ENCODE peak calls at places on chromosomes 3 and 15, in nine cellular contexts. B is neural crest cell; N is left ventricle myocardium inferior; H is GM19239; S is anterior cingulate cortex; X is stimulated activated CD8-positive, alpha-beta memory T cell treated with anti-CD3 and anti-CD28 coated beads, Interleukin-15, amount 100 ng/mL, for 24 hours; O is adrenal gland; W is Caki2; E is dorsolateral prefrontal cortex. P is an unnamed sample.

GRCh38 chr3:126155280-126155640 is 25.1 kb downstream of the ALDH1L1 start:
- DNase-seq in B (no peak), N (no peak), H (no peak), S (no peak), X (no peak), O (no peak), W (no peak), E (no peak), P (no peak)

GRCh38 chr3:40915346-40915865 is 283.9 kb upstream of the CTNNB1 start:
- DNase-seq in B (no peak), N (no peak), H (no peak), S (no peak), X (no peak), O (no peak), W (no peak), E (no peak), P (no peak)

GRCh38 chr15:66758844-66759243 is 56.8 kb downstream of the SMAD6 start:
- DNase-seq in B (no peak), N (no peak), H (no peak), S (no peak), X (no peak), O (no peak), W (no peak), E (no peak), P (no peak)

GRCh38 chr3:161913786-161914389 is 417.3 kb downstream of the OTOL1 start:
- DNase-seq in B (no peak), N (no peak), H (no peak), S (no peak), X (no peak), O (no peak), W (peak; percentile 80), E (no peak), P (no peak)

GRCh38 chr3:48784426-48785120 is 63.1 kb downstream of the PRKAR2A start:
- DNase-seq in B (no peak), N (no peak), H (no peak), S (no peak), X (no peak), O (no peak), W (no peak), E (no peak), P (no peak)

GRCh38 chr3:41097896-41098496 is 101.3 kb upstream of the CTNNB1 start:
- DNase-seq in B (no peak), N (no peak), H (no peak), S (no peak), X (no peak), O (no peak), W (no peak), E (no peak), P (no peak)

GRCh38 chr15:31308185-31308639 is 18.4 kb upstream of the KLF13 start:
- DNase-seq in B (no peak), N (no peak), H (no peak), S (no peak), X (no peak), O (no peak), W (no peak), E (no peak), P (no peak)

GRCh38 chr3:51673181-51673801 is 2.2 kb downstream of the TEX264 start:
- DNase-seq in B (no peak), N (peak; percentile 3), H (no peak), S (no peak), X (no peak), O (no peak), W (no peak), E (peak; percentile 2), P (no peak)

GRCh38 chr3:74267583-74268184 is 346.8 kb downstream of the CNTN3 start:
- DNase-seq in B (peak; percentile 36), N (no peak), H (peak; percentile 1), S (no peak), X (no peak), O (peak; percentile 40), W (peak; percentile 37), E (no peak), P (no peak)

GRCh38 chr3:155682437-155682836 is 62.4 kb downstream of the PLCH1 start:
- DNase-seq in B (no peak), N (no peak), H (no peak), S (no peak), X (no peak), O (no peak), W (no peak), E (no peak), P (no peak)

GRCh38 chr15:78676424-78677110 is 35.6 kb upstream of the CHRNB4 start:
- DNase-seq in B (no peak), N (no peak), H (no peak), S (no peak), X (no peak), O (no peak), W (no peak), E (no peak), P (no peak)

GRCh38 chr15:100244796-100245495 is 96.8 kb downstream of the ADAMTS17 start:
- DNase-seq in B (no peak), N (no peak), H (no peak), S (no peak), X (no peak), O (peak; percentile 7), W (peak; percentile 8), E (no peak), P (no peak)

GRCh38 chr3:5017953-5018531 is 38.8 kb downstream of the BHLHE40 start:
- DNase-seq in B (no peak), N (peak; percentile 74), H (no peak), S (no peak), X (no peak), O (peak; percentile 32), W (peak; percentile 69), E (no peak), P (no peak)

GRCh38 chr3:2303567-2303966 is 204.9 kb downstream of the CNTN4 start:
- DNase-seq in B (peak; percentile 61), N (no peak), H (no peak), S (no peak), X (no peak), O (no peak), W (peak; percentile 16), E (no peak), P (no peak)

GRCh38 chr15:62110000-62110851 is 43.4 kb downstream of the C2CD4A start:
- DNase-seq in B (no peak), N (no peak), H (no peak), S (no peak), X (no peak), O (peak; percentile 56), W (peak; percentile 70), E (no peak), P (no peak)

GRCh38 chr3:56309465-56309864 is 158.8 kb downstream of the ERC2 start:
- DNase-seq in B (no peak), N (no peak), H (no peak), S (no peak), X (no peak), O (no peak), W (no peak), E (no peak), P (no peak)

P was measured in ovary.